ENCODE peak calls at places on chromosomes 11 and 22, in four cellular contexts. A is AG09319; F is dermis microvascular lymphatic vessel endothelial cell; S is naive thymus-derived CD8-positive, alpha-beta T cell. L is an unnamed sample.
A peak's percentile ranks its signal among the peaks of the same experiment; 100 is the strongest.

GRCh38 chr11:46363455-46363920 is 16.2 kb downstream of the DGKZ start:
- DNase-seq in F (peak; percentile 93), S (no peak), A (no peak), L (no peak)

GRCh38 chr11:36427876-36428275 is 82.2 kb downstream of the TRAF6 start:
- DNase-seq in A (no peak), S (no peak), F (no peak), L (no peak)

GRCh38 chr11:70570693-70571395 is 172.5 kb downstream of the CTTN start:
- DNase-seq in A (no peak), S (no peak), F (no peak), L (no peak)

GRCh38 chr22:50507991-50508884 is at the start of gene NCAPH2:
- DNase-seq in F (peak; percentile 93), S (peak; percentile 97), A (peak; percentile 92), L (peak; percentile 97)

GRCh38 chr11:35295751-35296150 is 123.6 kb downstream of the SLC1A2 start:
- DNase-seq in A (no peak), S (no peak), F (no peak), L (no peak)

GRCh38 chr11:75565221-75565814 is 3.3 kb downstream of the SERPINH1 start:
- DNase-seq in S (no peak), F (no peak), A (no peak), L (no peak)

GRCh38 chr11:106306942-106307341 is 229.5 kb downstream of the AASDHPPT start:
- DNase-seq in S (no peak), A (no peak), F (no peak), L (no peak)

GRCh38 chr22:36753916-36754315 is 22.0 kb downstream of the IFT27 start:
- DNase-seq in S (no peak), F (no peak), A (no peak), L (no peak)

GRCh38 chr11:113477321-113477720 is 2.1 kb upstream of the DRD2 start:
- DNase-seq in S (no peak), F (no peak), A (no peak), L (no peak)

GRCh38 chr11:133515075-133515474 is 17.2 kb downstream of the OPCML start:
- DNase-seq in S (no peak), F (no peak), A (no peak), L (no peak)

GRCh38 chr11:2677127-2677526 is 22.7 kb downstream of the KCNQ1OT1 start:
- DNase-seq in A (no peak), F (no peak), S (no peak), L (no peak)

L was measured in effector memory CD8-positive, alpha-beta T cell.